ENCODE peak calls at places on chromosomes 4 and X, in six cellular contexts. One of them, this sample, is unnamed.

GRCh38 chr4:65344278-65344825 is 325.9 kb downstream of the EPHA5 start:
- DNase-seq in WTC11: no peak
- DNase-seq in heart right ventricle: no peak
- DNase-seq in CD8-positive, alpha-beta T cell: no peak
- DNase-seq in right lobe of liver: no peak
- DNase-seq in lower leg skin: no peak
- DNase-seq in this sample: no peak

GRCh38 chr4:91622925-91623600 is 680.7 kb upstream of the GRID2 start:
- DNase-seq in WTC11: peak
- DNase-seq in heart right ventricle: no peak
- DNase-seq in CD8-positive, alpha-beta T cell: no peak
- DNase-seq in right lobe of liver: no peak
- DNase-seq in lower leg skin: no peak
- DNase-seq in this sample: no peak

GRCh38 chrX:154012336-154012991 is 7.2 kb downstream of the IRAK1 start:
- DNase-seq in WTC11: no peak
- DNase-seq in heart right ventricle: no peak
- DNase-seq in CD8-positive, alpha-beta T cell: no peak
- DNase-seq in right lobe of liver: no peak
- DNase-seq in lower leg skin: no peak
- DNase-seq in this sample: no peak

GRCh38 chr4:164526916-164527315 is 227.0 kb upstream of the SMIM31 start:
- DNase-seq in WTC11: no peak
- DNase-seq in heart right ventricle: no peak
- DNase-seq in CD8-positive, alpha-beta T cell: no peak
- DNase-seq in right lobe of liver: no peak
- DNase-seq in lower leg skin: no peak
- DNase-seq in this sample: no peak

GRCh38 chrX:46573331-46573895 is at the start of gene CHST7:
- DNase-seq in WTC11: peak
- DNase-seq in heart right ventricle: peak
- DNase-seq in CD8-positive, alpha-beta T cell: peak
- DNase-seq in right lobe of liver: no peak
- DNase-seq in lower leg skin: peak
- DNase-seq in this sample: peak

GRCh38 chr4:55358668-55359067 is 12.6 kb downstream of the SRD5A3 start:
- DNase-seq in WTC11: no peak
- DNase-seq in heart right ventricle: no peak
- DNase-seq in CD8-positive, alpha-beta T cell: no peak
- DNase-seq in right lobe of liver: no peak
- DNase-seq in lower leg skin: no peak
- DNase-seq in this sample: no peak

GRCh38 chrX:30196322-30196721 is 19.0 kb upstream of the MAGEB2 start:
- DNase-seq in WTC11: no peak
- DNase-seq in heart right ventricle: no peak
- DNase-seq in CD8-positive, alpha-beta T cell: no peak
- DNase-seq in right lobe of liver: no peak
- DNase-seq in lower leg skin: no peak
- DNase-seq in this sample: no peak

GRCh38 chrX:109472939-109473713 is 8.8 kb downstream of the GUCY2F start:
- DNase-seq in WTC11: peak
- DNase-seq in heart right ventricle: peak
- DNase-seq in CD8-positive, alpha-beta T cell: no peak
- DNase-seq in right lobe of liver: no peak
- DNase-seq in lower leg skin: no peak
- DNase-seq in this sample: peak

GRCh38 chr4:3122081-3122563 is 47.6 kb downstream of the HTT start:
- DNase-seq in WTC11: no peak
- DNase-seq in heart right ventricle: no peak
- DNase-seq in CD8-positive, alpha-beta T cell: no peak
- DNase-seq in right lobe of liver: no peak
- DNase-seq in lower leg skin: no peak
- DNase-seq in this sample: no peak

GRCh38 chr4:180610317-180610716 is 1632.9 kb upstream of the TENM3 start:
- DNase-seq in WTC11: no peak
- DNase-seq in heart right ventricle: no peak
- DNase-seq in CD8-positive, alpha-beta T cell: no peak
- DNase-seq in right lobe of liver: no peak
- DNase-seq in lower leg skin: no peak
- DNase-seq in this sample: no peak

GRCh38 chr4:172871381-172871780 is 297.2 kb upstream of the GALNT7 start:
- DNase-seq in WTC11: no peak
- DNase-seq in heart right ventricle: no peak
- DNase-seq in CD8-positive, alpha-beta T cell: no peak
- DNase-seq in right lobe of liver: no peak
- DNase-seq in lower leg skin: no peak
- DNase-seq in this sample: no peak

GRCh38 chrX:105461013-105461412 is 240.5 kb upstream of the TEX13A start:
- DNase-seq in WTC11: no peak
- DNase-seq in heart right ventricle: no peak
- DNase-seq in CD8-positive, alpha-beta T cell: no peak
- DNase-seq in right lobe of liver: no peak
- DNase-seq in lower leg skin: no peak
- DNase-seq in this sample: no peak

DNA sequence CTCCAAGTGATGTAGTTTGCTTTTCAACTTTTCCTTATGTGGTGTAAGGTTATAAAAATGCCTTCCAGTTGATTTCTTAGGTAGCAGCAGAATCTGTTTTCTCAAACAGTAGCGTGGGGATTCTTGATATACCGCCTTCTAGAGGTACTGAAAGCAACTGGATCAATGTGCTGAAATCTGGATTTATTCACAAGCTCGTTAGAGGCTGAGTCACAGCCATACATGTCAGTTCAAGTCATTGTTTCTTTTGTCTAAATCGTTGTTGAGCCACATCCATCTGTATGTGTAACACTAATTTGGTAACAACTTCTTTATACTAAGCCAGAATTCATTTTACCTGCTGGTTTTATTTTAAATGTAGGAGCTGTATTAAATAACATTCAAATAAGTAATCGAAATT is 200.0 kb upstream of the MAD2L1 start:
- DNase-seq in WTC11: no peak
- DNase-seq in heart right ventricle: no peak
- DNase-seq in CD8-positive, alpha-beta T cell: no peak
- DNase-seq in right lobe of liver: no peak
- DNase-seq in lower leg skin: no peak
- DNase-seq in this sample: no peak
- TF ChIP-seq CTCF in WTC11: no peak
- TF ChIP-seq CTCF in heart right ventricle: no peak
- TF ChIP-seq CTCF in CD8-positive, alpha-beta T cell: no peak
- TF ChIP-seq CTCF in right lobe of liver: no peak
- TF ChIP-seq CTCF in lower leg skin: no peak
- TF ChIP-seq CTCF in this sample: no peak

GRCh38 chr4:139709660-139710059 is 44.0 kb downstream of the MGST2 start:
- DNase-seq in WTC11: no peak
- DNase-seq in heart right ventricle: no peak
- DNase-seq in CD8-positive, alpha-beta T cell: no peak
- DNase-seq in right lobe of liver: no peak
- DNase-seq in lower leg skin: no peak
- DNase-seq in this sample: no peak

GRCh38 chr4:139710073-139710472 is 44.5 kb downstream of the MGST2 start:
- DNase-seq in WTC11: no peak
- DNase-seq in heart right ventricle: no peak
- DNase-seq in CD8-positive, alpha-beta T cell: no peak
- DNase-seq in right lobe of liver: no peak
- DNase-seq in lower leg skin: no peak
- DNase-seq in this sample: no peak

GRCh38 chr4:139700568-139700967 is 34.9 kb downstream of the MGST2 start:
- DNase-seq in WTC11: no peak
- DNase-seq in heart right ventricle: no peak
- DNase-seq in CD8-positive, alpha-beta T cell: no peak
- DNase-seq in right lobe of liver: no peak
- DNase-seq in lower leg skin: no peak
- DNase-seq in this sample: no peak

GRCh38 chr4:139704915-139705485 is 39.4 kb downstream of the MGST2 start:
- DNase-seq in WTC11: no peak
- DNase-seq in heart right ventricle: no peak
- DNase-seq in CD8-positive, alpha-beta T cell: no peak
- DNase-seq in right lobe of liver: no peak
- DNase-seq in lower leg skin: no peak
- DNase-seq in this sample: no peak
- TF ChIP-seq CTCF in WTC11: no peak
- TF ChIP-seq CTCF in heart right ventricle: no peak
- TF ChIP-seq CTCF in CD8-positive, alpha-beta T cell: no peak
- TF ChIP-seq CTCF in right lobe of liver: peak
- TF ChIP-seq CTCF in lower leg skin: no peak
- TF ChIP-seq CTCF in this sample: no peak

DNA sequence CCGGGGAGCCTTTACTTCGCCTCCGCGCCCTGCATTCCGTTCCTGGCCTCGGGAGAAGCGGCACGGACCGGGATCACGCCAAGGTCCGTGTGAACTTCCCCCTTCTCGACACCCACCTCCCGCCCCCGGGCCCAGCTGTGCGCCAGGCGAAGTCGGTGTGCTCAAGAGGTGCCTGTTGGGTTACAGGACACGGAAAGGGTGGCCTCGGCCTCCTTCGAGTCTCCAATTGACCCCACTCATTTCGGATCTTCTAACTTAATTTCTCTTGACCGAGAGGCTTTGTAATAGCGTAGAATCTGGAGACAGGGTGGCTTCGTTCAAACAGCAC is 444 bp downstream of the PDHA1 start:
- DNase-seq in WTC11: no peak
- DNase-seq in heart right ventricle: no peak
- DNase-seq in CD8-positive, alpha-beta T cell: no peak
- DNase-seq in right lobe of liver: no peak
- DNase-seq in lower leg skin: no peak
- DNase-seq in this sample: no peak
- TF ChIP-seq CTCF in WTC11: no peak
- TF ChIP-seq CTCF in heart right ventricle: no peak
- TF ChIP-seq CTCF in CD8-positive, alpha-beta T cell: no peak
- TF ChIP-seq CTCF in right lobe of liver: no peak
- TF ChIP-seq CTCF in lower leg skin: no peak
- TF ChIP-seq CTCF in this sample: no peak

GRCh38 chrX:121581885-121582284 is 534.5 kb downstream of the GLUD2 start:
- DNase-seq in WTC11: no peak
- DNase-seq in heart right ventricle: no peak
- DNase-seq in CD8-positive, alpha-beta T cell: no peak
- DNase-seq in right lobe of liver: no peak
- DNase-seq in lower leg skin: no peak
- DNase-seq in this sample: no peak
- TF ChIP-seq CTCF in WTC11: no peak
- TF ChIP-seq CTCF in heart right ventricle: no peak
- TF ChIP-seq CTCF in CD8-positive, alpha-beta T cell: no peak
- TF ChIP-seq CTCF in right lobe of liver: no peak
- TF ChIP-seq CTCF in lower leg skin: no peak
- TF ChIP-seq CTCF in this sample: no peak

GRCh38 chr4:177108708-177109107 is 201.0 kb upstream of the NEIL3 start:
- DNase-seq in WTC11: no peak
- DNase-seq in heart right ventricle: no peak
- DNase-seq in CD8-positive, alpha-beta T cell: no peak
- DNase-seq in right lobe of liver: no peak
- DNase-seq in lower leg skin: no peak
- DNase-seq in this sample: no peak
- TF ChIP-seq CTCF in WTC11: no peak
- TF ChIP-seq CTCF in heart right ventricle: no peak
- TF ChIP-seq CTCF in CD8-positive, alpha-beta T cell: no peak
- TF ChIP-seq CTCF in right lobe of liver: no peak
- TF ChIP-seq CTCF in lower leg skin: no peak
- TF ChIP-seq CTCF in this sample: no peak

GRCh38 chr4:99463566-99463965 is 28.4 kb upstream of the ADH7 start:
- DNase-seq in WTC11: no peak
- DNase-seq in heart right ventricle: no peak
- DNase-seq in CD8-positive, alpha-beta T cell: no peak
- DNase-seq in right lobe of liver: no peak
- DNase-seq in lower leg skin: no peak
- DNase-seq in this sample: no peak
- TF ChIP-seq CTCF in WTC11: no peak
- TF ChIP-seq CTCF in heart right ventricle: no peak
- TF ChIP-seq CTCF in CD8-positive, alpha-beta T cell: no peak
- TF ChIP-seq CTCF in right lobe of liver: no peak
- TF ChIP-seq CTCF in lower leg skin: no peak
- TF ChIP-seq CTCF in this sample: no peak

GRCh38 chrX:10221651-10222050 is 64.9 kb downstream of the CLCN4 start:
- DNase-seq in WTC11: no peak
- DNase-seq in heart right ventricle: no peak
- DNase-seq in CD8-positive, alpha-beta T cell: no peak
- DNase-seq in right lobe of liver: no peak
- DNase-seq in lower leg skin: no peak
- DNase-seq in this sample: no peak

GRCh38 chrX:10212395-10212794 is 55.6 kb downstream of the CLCN4 start:
- DNase-seq in WTC11: no peak
- DNase-seq in heart right ventricle: no peak
- DNase-seq in CD8-positive, alpha-beta T cell: no peak
- DNase-seq in right lobe of liver: no peak
- DNase-seq in lower leg skin: no peak
- DNase-seq in this sample: no peak

GRCh38 chrX:10216208-10216607 is 59.4 kb downstream of the CLCN4 start:
- DNase-seq in WTC11: no peak
- DNase-seq in heart right ventricle: no peak
- DNase-seq in CD8-positive, alpha-beta T cell: no peak
- DNase-seq in right lobe of liver: no peak
- DNase-seq in lower leg skin: no peak
- DNase-seq in this sample: no peak

GRCh38 chrX:10213716-10214115 is 56.9 kb downstream of the CLCN4 start:
- DNase-seq in WTC11: no peak
- DNase-seq in heart right ventricle: no peak
- DNase-seq in CD8-positive, alpha-beta T cell: no peak
- DNase-seq in right lobe of liver: no peak
- DNase-seq in lower leg skin: no peak
- DNase-seq in this sample: no peak

GRCh38 chrX:10217218-10217617 is 60.4 kb downstream of the CLCN4 start:
- DNase-seq in WTC11: no peak
- DNase-seq in heart right ventricle: no peak
- DNase-seq in CD8-positive, alpha-beta T cell: no peak
- DNase-seq in right lobe of liver: no peak
- DNase-seq in lower leg skin: no peak
- DNase-seq in this sample: no peak
- TF ChIP-seq CTCF in WTC11: no peak
- TF ChIP-seq CTCF in heart right ventricle: no peak
- TF ChIP-seq CTCF in CD8-positive, alpha-beta T cell: no peak
- TF ChIP-seq CTCF in right lobe of liver: no peak
- TF ChIP-seq CTCF in lower leg skin: no peak
- TF ChIP-seq CTCF in this sample: no peak

GRCh38 chr4:73308286-73308685 is 49.7 kb upstream of the ANKRD17 start:
- DNase-seq in WTC11: no peak
- DNase-seq in heart right ventricle: no peak
- DNase-seq in CD8-positive, alpha-beta T cell: no peak
- DNase-seq in right lobe of liver: no peak
- DNase-seq in lower leg skin: no peak
- DNase-seq in this sample: no peak
- TF ChIP-seq CTCF in WTC11: no peak
- TF ChIP-seq CTCF in heart right ventricle: no peak
- TF ChIP-seq CTCF in CD8-positive, alpha-beta T cell: no peak
- TF ChIP-seq CTCF in right lobe of liver: peak
- TF ChIP-seq CTCF in lower leg skin: no peak
- TF ChIP-seq CTCF in this sample: no peak

DNA sequence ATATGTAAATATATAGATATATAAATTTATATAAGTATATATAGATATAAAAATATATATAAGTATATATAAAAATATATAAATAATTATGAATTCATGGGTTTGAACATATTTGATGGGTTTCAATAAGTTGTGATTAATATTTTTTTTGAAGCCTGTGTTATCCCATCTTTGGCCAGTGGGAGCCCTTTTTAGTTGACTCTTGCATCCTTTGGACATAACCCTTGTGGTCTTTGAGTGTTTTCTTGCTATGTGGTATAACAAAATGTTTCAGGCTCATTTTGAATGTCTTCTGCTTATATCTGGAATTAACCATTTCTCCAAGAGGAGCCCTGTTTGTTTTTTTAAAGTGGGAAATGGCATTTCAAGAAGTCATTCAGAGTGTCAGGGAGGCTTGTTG is 15.2 kb downstream of the SNX25 start:
- DNase-seq in WTC11: no peak
- DNase-seq in heart right ventricle: no peak
- DNase-seq in CD8-positive, alpha-beta T cell: no peak
- DNase-seq in right lobe of liver: no peak
- DNase-seq in lower leg skin: no peak
- DNase-seq in this sample: no peak
- TF ChIP-seq CTCF in WTC11: no peak
- TF ChIP-seq CTCF in heart right ventricle: no peak
- TF ChIP-seq CTCF in CD8-positive, alpha-beta T cell: no peak
- TF ChIP-seq CTCF in right lobe of liver: no peak
- TF ChIP-seq CTCF in lower leg skin: no peak
- TF ChIP-seq CTCF in this sample: no peak

This sample was measured in nephron progenitor cell.